ENCODE peak calls at places on chromosomes 11 and 22, in six cellular contexts. L, C, T, M, O and Q are unnamed samples.

GRCh38 chr22:45543243-45543642 is 40.6 kb downstream of the FBLN1 start:
- DNase-seq in L (no peak), C (no peak), T (no peak), M (no peak), O (no peak), Q (no peak)

GRCh38 chr11:71263391-71263790 is 11.0 kb upstream of the SHANK2 start:
- DNase-seq in L (no peak), C (no peak), T (no peak), M (no peak), O (no peak), Q (no peak)

GRCh38 chr11:88651556-88651955 is 314.0 kb upstream of the CTSC start:
- DNase-seq in L (no peak), C (no peak), T (no peak), M (no peak), O (no peak), Q (no peak)

GRCh38 chr11:23288001-23288783 is 427.9 kb upstream of the CCDC179 start:
- DNase-seq in L (no peak), C (no peak), T (no peak), M (no peak), O (no peak), Q (no peak)

GRCh38 chr11:96211433-96211832 is 131.6 kb downstream of the MAML2 start:
- DNase-seq in L (no peak), C (no peak), T (no peak), M (no peak), O (no peak), Q (no peak)

GRCh38 chr11:59560290-59560701 is 49.0 kb downstream of the OR4D9 start:
- DNase-seq in L (peak; percentile 77), C (peak; percentile 91), T (peak; percentile 81), M (peak; percentile 93), O (peak; percentile 97), Q (peak; percentile 84)

GRCh38 chr11:112004389-112004788 is 20.8 kb upstream of the DLAT start:
- DNase-seq in L (peak; percentile 55), C (peak; percentile 68), T (peak; percentile 15), M (no peak), O (peak; percentile 51), Q (peak; percentile 34)

GRCh38 chr22:50282361-50283144 is 12.4 kb upstream of the MAPK11 start:
- DNase-seq in L (no peak), C (no peak), T (no peak), M (no peak), O (no peak), Q (no peak)

GRCh38 chr11:9606799-9607510 is 33.5 kb downstream of the WEE1 start:
- DNase-seq in L (peak; percentile 53), C (peak; percentile 78), T (peak; percentile 69), M (no peak), O (peak; percentile 70), Q (peak; percentile 38)

GRCh38 chr11:127632971-127633680 is 632.6 kb upstream of the KIRREL3 start:
- DNase-seq in L (no peak), C (peak; percentile 57), T (no peak), M (no peak), O (no peak), Q (no peak)

GRCh38 chr22:31446208-31446607 is 43.4 kb downstream of the EIF4ENIF1 start:
- DNase-seq in L (no peak), C (no peak), T (no peak), M (no peak), O (no peak), Q (no peak)

GRCh38 chr22:26845016-26845728 is 187.8 kb downstream of the MIAT start:
- DNase-seq in L (no peak), C (no peak), T (no peak), M (no peak), O (no peak), Q (no peak)

GRCh38 chr11:4032097-4032496 is 62.5 kb upstream of the RRM1 start:
- DNase-seq in L (no peak), C (no peak), T (no peak), M (no peak), O (no peak), Q (no peak)

GRCh38 chr22:43185860-43186261 is 1.1 kb downstream of the TTLL12 start:
- DNase-seq in L (no peak), C (peak; percentile 43), T (peak; percentile 45), M (no peak), O (no peak), Q (no peak)

GRCh38 chr11:17887779-17888178 is 125.1 kb downstream of the SERGEF start:
- DNase-seq in L (peak; percentile 58), C (peak; percentile 78), T (no peak), M (no peak), O (no peak), Q (no peak)

GRCh38 chr22:35648066-35649025 is at the start of gene APOL6:
- DNase-seq in L (no peak), C (peak; percentile 32), T (peak; percentile 76), M (peak; percentile 65), O (peak; percentile 47), Q (peak; percentile 22)

GRCh38 chr11:26992031-26992541 is 1.8 kb upstream of the FIBIN start:
- DNase-seq in L (no peak), C (no peak), T (no peak), M (no peak), O (no peak), Q (no peak)

GRCh38 chr22:46377566-46378498 is 42.3 kb downstream of the TRMU start:
- DNase-seq in L (peak; percentile 56), C (peak; percentile 74), T (peak; percentile 96), M (no peak), O (peak; percentile 73), Q (peak; percentile 21)

GRCh38 chr11:132123854-132124835 is 753.7 kb downstream of the NTM start:
- DNase-seq in L (peak; percentile 46), C (peak; percentile 71), T (no peak), M (peak; percentile 28), O (no peak), Q (no peak)

GRCh38 chr11:122578168-122578825 is 77.2 kb upstream of the UBASH3B start:
- DNase-seq in L (no peak), C (peak; percentile 37), T (peak; percentile 6), M (no peak), O (no peak), Q (no peak)

GRCh38 chr11:122170815-122171475 is 54.9 kb upstream of the BLID start:
- DNase-seq in L (no peak), C (no peak), T (no peak), M (no peak), O (no peak), Q (no peak)

GRCh38 chr11:45400594-45400993 is 114.5 kb upstream of the SYT13 start:
- DNase-seq in L (no peak), C (no peak), T (no peak), M (no peak), O (no peak), Q (no peak)

GRCh38 chr11:44192015-44192380 is 96.5 kb downstream of the EXT2 start:
- DNase-seq in L (no peak), C (no peak), T (no peak), M (no peak), O (no peak), Q (no peak)

GRCh38 chr11:103587951-103588788 is 448.3 kb upstream of the DDI1 start:
- DNase-seq in L (no peak), C (no peak), T (no peak), M (no peak), O (no peak), Q (no peak)

GRCh38 chr11:65431452-65432132 is 9.0 kb downstream of the NEAT1 start:
- DNase-seq in L (no peak), C (no peak), T (no peak), M (no peak), O (no peak), Q (no peak)

GRCh38 chr11:79896258-79896657 is 455.4 kb upstream of the TENM4 start:
- DNase-seq in L (no peak), C (no peak), T (no peak), M (no peak), O (no peak), Q (no peak)

GRCh38 chr11:96643173-96643572 is 253.4 kb downstream of the JRKL start:
- DNase-seq in L (no peak), C (no peak), T (no peak), M (no peak), O (no peak), Q (no peak)

GRCh38 chr22:24845036-24845918 is 39.3 kb downstream of the SGSM1 start:
- DNase-seq in L (no peak), C (no peak), T (no peak), M (no peak), O (no peak), Q (no peak)

GRCh38 chr11:118820412-118821357 is 29.7 kb upstream of the DDX6 start:
- DNase-seq in L (peak; percentile 27), C (peak; percentile 46), T (no peak), M (peak; percentile 99), O (peak; percentile 52), Q (no peak)
- TF ChIP-seq CREB1 in L (no peak), C (no peak), T (no peak), M (peak; percentile 90), O (no peak), Q (no peak)

DNA sequence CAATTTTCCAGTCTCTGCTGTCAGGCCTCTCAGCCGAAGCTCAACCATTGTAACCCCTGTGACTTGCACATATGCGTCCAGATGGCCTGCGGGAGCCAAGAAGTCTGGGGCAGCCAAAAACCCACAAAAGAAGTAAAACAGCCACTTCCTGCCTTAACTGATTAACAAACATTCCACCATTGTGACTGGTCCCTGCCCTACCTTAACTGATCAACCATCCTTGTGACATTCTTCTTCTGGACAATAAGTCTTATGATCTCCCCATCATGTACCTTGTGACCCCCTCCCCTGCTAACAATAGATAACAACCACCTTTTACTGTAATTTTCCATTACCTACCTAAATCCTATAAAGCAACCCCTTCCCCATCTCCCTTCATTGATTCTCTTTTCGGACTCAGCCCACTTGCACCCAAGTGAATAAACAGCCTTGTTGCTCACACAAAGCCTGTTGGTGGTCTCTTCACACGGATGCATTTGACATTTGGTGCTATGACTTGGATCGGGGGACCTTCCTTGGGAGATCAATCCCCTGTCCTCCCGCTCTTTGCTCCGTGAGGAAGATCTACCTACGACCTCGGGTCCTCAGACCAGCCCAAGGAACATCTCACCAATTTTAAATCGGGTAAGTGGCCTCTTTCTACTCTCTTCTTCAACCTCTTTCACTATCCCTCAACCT is 1.3 kb upstream of the NDUFC2 start:
- DNase-seq in L (no peak), C (peak; percentile 7), T (peak; percentile 64), M (no peak), O (no peak), Q (peak; percentile 79)
- TF ChIP-seq CREB1 in L (no peak), C (no peak), T (no peak), M (no peak), O (no peak), Q (no peak)

GRCh38 chr11:67022341-67022933 is 497 bp upstream of the SYT12 start:
- DNase-seq in L (no peak), C (no peak), T (no peak), M (no peak), O (no peak), Q (no peak)
- TF ChIP-seq CREB1 in L (no peak), C (no peak), T (no peak), M (no peak), O (no peak), Q (no peak)

DNA sequence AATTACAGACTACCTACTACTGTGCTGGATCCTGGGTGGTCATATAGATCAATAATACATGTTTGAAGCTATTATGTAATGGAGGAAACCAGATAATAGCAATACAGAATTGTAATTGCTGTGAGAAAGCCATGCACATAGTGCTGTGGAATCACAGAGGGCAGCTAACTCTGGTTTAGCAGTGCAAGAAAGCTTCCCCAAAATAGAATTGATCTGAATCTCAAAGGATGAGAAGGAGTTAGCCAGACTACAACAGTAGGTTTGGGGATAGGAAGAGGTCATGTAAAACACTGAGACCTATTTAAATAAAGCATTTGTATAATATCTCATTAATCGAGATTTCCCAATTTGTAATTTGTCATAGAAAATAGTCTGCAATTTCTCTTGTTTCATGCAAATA is 7.5 kb downstream of the C11orf58 start:
- DNase-seq in L (no peak), C (no peak), T (no peak), M (no peak), O (no peak), Q (no peak)
- TF ChIP-seq CREB1 in L (no peak), C (no peak), T (no peak), M (no peak), O (no peak), Q (no peak)